ENCODE peak calls at places on chromosome 20, in six cellular contexts. A is A549, M is left ventricle myocardium inferior, Y is left lung, U is A673, J is ovary. I is an unnamed sample. For H3K4me1, the result is how much of the 10 kb centered on the place peaks cover.

GRCh38 chr20:35447082-35447789 is 8.2 kb upstream of the CEP250 start:
- DNase-seq in J (peak), Y (peak), M (peak), U (peak), A (peak), I (peak)

GRCh38 chr20:23510000-23510590 is 19.2 kb downstream of the CST8 start:
- DNase-seq in A (no peak), J (no peak), Y (peak), U (no peak), M (no peak), I (no peak)

GRCh38 chr20:51162015-51162414 is 139.1 kb upstream of the KCNG1 start:
- DNase-seq in A (no peak), Y (no peak), M (no peak), J (no peak), U (no peak), I (no peak)

GRCh38 chr20:34180460-34181108 is 60.6 kb upstream of the ASIP start:
- DNase-seq in A (no peak), Y (no peak), J (no peak), M (no peak), U (no peak), I (peak)

GRCh38 chr20:61585764-61586163 is 333.7 kb downstream of the CDH4 start:
- DNase-seq in A (no peak), U (no peak), J (no peak), M (no peak), Y (no peak), I (no peak)

GRCh38 chr20:35055445-35056276 is 36.9 kb downstream of the TRPC4AP start:
- DNase-seq in M (no peak), Y (no peak), A (no peak), J (no peak), U (no peak), I (no peak)

GRCh38 chr20:1657556-1658334 is at the start of gene SIRPG:
- DNase-seq in Y (no peak), J (no peak), U (no peak), A (no peak), M (no peak), I (no peak)

GRCh38 chr20:44154521-44155001 is 32.4 kb downstream of the JPH2 start:
- DNase-seq in Y (no peak), A (no peak), J (no peak), U (no peak), M (no peak), I (no peak)

GRCh38 chr20:44068780-44069191 is 118.2 kb downstream of the JPH2 start:
- DNase-seq in Y (peak), J (no peak), A (no peak), U (no peak), M (no peak), I (peak)

GRCh38 chr20:58192567-58192966 is 35.9 kb downstream of the ANKRD60 start:
- DNase-seq in A (no peak), U (no peak), Y (peak), M (no peak), J (no peak), I (no peak)

GRCh38 chr20:4018015-4018748 is 2.8 kb upstream of the RNF24 start:
- DNase-seq in A (no peak), Y (no peak), J (no peak), U (no peak), M (no peak), I (no peak)

GRCh38 chr20:1062334-1063015 is 55.9 kb upstream of the PSMF1 start:
- DNase-seq in J (no peak), Y (no peak), M (no peak), U (no peak), A (no peak), I (no peak)

GRCh38 chr20:54209216-54209813 is 1.4 kb downstream of the PFDN4 start:
- DNase-seq in A (no peak), M (no peak), J (no peak), Y (no peak), U (no peak), I (no peak)

GRCh38 chr20:59772931-59773913 is 160.2 kb downstream of the SYCP2 start:
- DNase-seq in J (no peak), M (no peak), U (no peak), A (no peak), Y (peak), I (no peak)

GRCh38 chr20:47061549-47061948 is 166.9 kb downstream of the EYA2 start:
- DNase-seq in M (no peak), U (no peak), J (no peak), A (no peak), Y (no peak), I (no peak)
- H3K4me3 ChIP-seq in M (no peak), U (no peak), J (no peak), A (no peak), Y (no peak), I (no peak)

DNA sequence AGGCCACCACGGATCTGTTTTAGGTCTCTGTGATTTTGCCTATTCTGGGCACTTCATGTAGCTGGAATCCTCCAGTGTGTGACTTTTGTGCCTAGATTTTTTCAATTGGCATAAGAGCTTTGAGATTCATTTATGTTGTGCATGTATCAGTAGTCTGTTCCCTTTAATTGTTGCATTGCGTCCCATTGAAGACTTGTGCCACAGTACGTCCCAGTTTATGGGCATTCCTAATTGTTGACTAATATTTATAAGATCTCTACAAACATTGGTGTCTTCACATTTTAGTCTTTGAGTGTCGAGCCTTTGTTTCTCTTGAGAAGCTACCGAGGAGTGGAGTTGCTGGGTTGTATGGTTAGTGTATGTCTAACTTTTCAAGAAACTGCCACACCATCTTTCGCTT is 704 bp upstream of the FAM210B start:
- DNase-seq in A (peak), J (no peak), U (peak), Y (no peak), M (no peak), I (no peak)
- TF ChIP-seq CTCF in A (no peak), J (no peak), U (no peak), Y (no peak), M (no peak), I (no peak)

GRCh38 chr20:50146214-50146613 is 7.3 kb downstream of the PEDS1 start:
- DNase-seq in J (no peak), Y (peak), A (no peak), U (no peak), M (no peak), I (no peak)

GRCh38 chr20:50151034-50151743 is 2.3 kb downstream of the PEDS1 start:
- DNase-seq in J (no peak), Y (no peak), A (no peak), M (no peak), U (no peak), I (no peak)

GRCh38 chr20:50146732-50147662 is 6.5 kb downstream of the PEDS1 start:
- DNase-seq in M (no peak), A (no peak), U (peak), J (no peak), Y (peak), I (no peak)

GRCh38 chr20:50152394-50153152 is 950 bp downstream of the PEDS1 start:
- DNase-seq in U (no peak), A (no peak), M (no peak), J (no peak), Y (no peak), I (no peak)

DNA sequence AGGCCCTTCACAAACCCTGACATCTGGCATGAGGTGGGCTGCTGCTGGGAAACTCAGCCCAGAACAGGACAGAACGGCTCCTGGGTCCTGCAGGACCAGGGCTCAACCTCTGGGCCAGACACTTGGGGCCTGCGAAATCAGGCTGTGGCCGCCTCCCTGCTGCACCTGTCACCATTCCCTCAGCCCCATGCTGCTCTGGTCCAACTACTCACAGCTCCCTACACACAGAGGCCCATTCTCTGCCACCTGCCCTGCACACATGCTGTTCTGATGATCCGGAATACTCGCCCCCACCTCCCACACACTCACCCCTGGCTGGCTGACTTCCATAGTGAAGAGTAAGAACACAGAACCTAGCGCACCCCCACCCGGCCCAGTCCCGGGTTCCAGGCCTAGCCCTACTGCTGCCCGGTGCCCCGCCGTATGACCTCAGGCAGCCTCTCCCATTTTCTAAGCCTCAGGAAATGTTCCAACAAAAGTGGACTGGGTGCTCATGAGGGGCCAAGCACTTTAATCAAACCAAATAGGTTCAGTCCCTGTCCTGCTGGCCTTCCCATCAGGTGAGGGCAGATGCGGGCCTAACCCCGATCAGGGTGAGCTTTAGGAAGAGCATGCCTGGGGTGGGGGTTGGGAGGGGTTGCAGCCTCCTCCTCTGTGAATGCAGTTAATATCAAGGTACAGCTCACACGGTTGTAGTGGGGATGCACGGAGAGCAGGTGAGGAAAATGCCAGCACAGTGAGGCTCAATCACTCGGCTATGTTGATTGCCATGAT is 3.9 kb downstream of the PEDS1 start:
- DNase-seq in U (no peak), A (no peak), J (no peak), M (no peak), Y (peak), I (no peak)
- H3K4me1 ChIP-seq in U (under half), A (half or more), J (under half), M (half or more), Y (half or more), I (under half)

DNA sequence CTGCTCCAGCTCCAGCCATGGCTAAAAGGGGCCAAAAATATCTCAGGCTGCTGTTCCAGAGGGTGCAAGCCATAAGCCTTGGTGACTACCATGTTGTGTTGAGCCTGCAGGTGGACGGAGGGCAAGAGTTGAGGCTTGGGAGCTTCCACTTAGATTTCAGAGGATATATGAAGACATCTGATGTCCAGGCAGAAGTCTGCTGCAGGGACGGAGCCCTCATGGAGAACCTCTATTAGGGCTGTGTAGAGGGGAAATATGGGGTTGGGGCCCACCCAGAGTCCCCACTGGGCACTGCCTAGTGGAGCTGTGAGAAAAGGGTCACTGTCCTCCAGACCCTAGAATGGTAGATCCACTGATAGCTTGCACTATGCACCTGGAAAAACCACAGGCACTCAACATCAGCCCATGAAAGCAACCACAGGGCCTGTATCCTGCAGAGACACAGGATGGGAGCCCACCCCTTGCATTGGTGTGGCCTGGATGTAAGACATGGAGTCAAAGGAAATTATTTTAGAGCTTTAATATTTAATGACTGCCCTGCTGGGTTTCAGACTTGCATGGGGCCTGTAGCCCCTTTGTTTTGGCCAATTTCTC is 70.5 kb downstream of the NINL start:
- DNase-seq in Y (no peak), U (no peak), M (no peak), A (peak), J (no peak), I (no peak)
- H3K4me3 ChIP-seq in Y (no peak), U (no peak), M (no peak), A (no peak), J (no peak), I (no peak)

DNA sequence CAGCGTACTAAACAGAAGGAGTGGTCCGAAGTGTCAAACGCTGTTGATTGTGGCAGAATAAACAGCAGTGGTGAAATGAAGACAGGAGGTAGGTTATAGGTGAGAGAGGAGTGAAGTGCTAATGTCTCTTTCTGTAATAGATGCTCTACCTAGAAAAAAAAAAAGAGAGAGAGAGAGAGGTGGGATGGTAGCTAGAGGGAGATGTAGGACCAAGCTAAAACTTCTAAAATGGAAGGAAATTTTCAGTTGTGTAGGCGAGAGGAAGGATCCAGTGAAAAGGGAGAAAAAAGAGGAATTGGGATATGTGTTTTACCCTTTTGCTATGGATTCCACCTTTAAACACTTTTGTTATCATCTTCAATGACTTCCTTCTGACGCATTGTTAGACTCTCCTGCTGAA is 126.5 kb upstream of the BMP2 start:
- DNase-seq in U (no peak), J (no peak), Y (no peak), A (no peak), M (no peak), I (no peak)
- TF ChIP-seq CTCF in U (no peak), J (no peak), Y (no peak), A (no peak), M (no peak), I (no peak)

I was measured in kidney.